ENCODE peak calls at places on chromosomes 1 and 21, in eight cellular contexts. T is tibial artery; W is 8988T; Z is activated CD8-positive, alpha-beta T cell treated with anti-CD3 and anti-CD28 coated beads for 36 hours; L is glutamatergic neuron; F is GM18507; G is AG08396; A is uterus. B is an unnamed sample.

GRCh38 chr1:113396585-113396984 is 6.3 kb downstream of the MAGI3 start:
- DNase-seq in T (no peak), A (no peak), W (no peak), G (peak), F (no peak), Z (no peak), L (no peak), B (no peak)

GRCh38 chr21:41953249-41953830 is 478 bp downstream of the C2CD2 start:
- DNase-seq in F (no peak), Z (no peak), A (no peak), T (no peak), L (peak), G (peak), W (peak), B (no peak)

GRCh38 chr1:75203415-75204277 is 69.5 kb downstream of the LHX8 start:
- DNase-seq in L (no peak), F (no peak), Z (peak), G (peak), W (peak), A (no peak), T (no peak), B (no peak)

GRCh38 chr1:77063118-77063517 is 156.1 kb downstream of the PIGK start:
- DNase-seq in T (no peak), F (no peak), G (no peak), Z (no peak), L (no peak), W (no peak), A (no peak), B (no peak)

GRCh38 chr1:56819393-56819899 is at the start of gene FYB2:
- DNase-seq in L (no peak), W (no peak), G (no peak), T (no peak), Z (no peak), A (no peak), F (no peak), B (no peak)

GRCh38 chr1:118960567-118961136 is 27.5 kb downstream of the TBX15 start:
- DNase-seq in A (no peak), L (no peak), T (peak), Z (no peak), G (no peak), F (no peak), W (no peak), B (no peak)

GRCh38 chr1:67162954-67163353 is 3.3 kb upstream of the IL23R start:
- DNase-seq in G (no peak), L (no peak), A (no peak), T (no peak), F (no peak), W (no peak), Z (peak), B (no peak)

GRCh38 chr1:231861541-231862481 is 235.2 kb downstream of the DISC1 start:
- DNase-seq in T (no peak), W (no peak), F (no peak), Z (no peak), G (no peak), A (no peak), L (no peak), B (no peak)

GRCh38 chr1:23664837-23665795 is 26.5 kb upstream of the RPL11 start:
- DNase-seq in Z (peak), T (no peak), F (no peak), L (no peak), W (no peak), A (no peak), G (peak), B (no peak)

GRCh38 chr21:15276243-15276642 is 211.4 kb upstream of the NRIP1 start:
- DNase-seq in Z (no peak), T (no peak), W (no peak), F (no peak), L (no peak), G (no peak), A (no peak), B (no peak)

GRCh38 chr1:44650159-44650831 is 24.0 kb downstream of the TMEM53 start:
- DNase-seq in T (no peak), G (no peak), L (peak), W (no peak), Z (no peak), A (no peak), F (no peak), B (no peak)

GRCh38 chr1:179253286-179253972 is 24.0 kb upstream of the ABL2 start:
- DNase-seq in G (no peak), F (no peak), W (no peak), Z (no peak), L (no peak), A (no peak), T (no peak), B (no peak)

GRCh38 chr1:160453443-160453842 is 53.1 kb downstream of the VANGL2 start:
- DNase-seq in Z (no peak), G (no peak), L (no peak), A (no peak), F (no peak), T (no peak), W (no peak), B (no peak)

GRCh38 chr1:64538389-64538788 is 68.5 kb downstream of the CACHD1 start:
- DNase-seq in W (no peak), L (no peak), A (no peak), T (no peak), G (no peak), Z (no peak), F (no peak), B (no peak)

GRCh38 chr1:1200876-1201810 is 5.2 kb downstream of the TNFRSF18 start:
- DNase-seq in A (peak), G (peak), T (no peak), F (peak), W (no peak), Z (peak), L (peak), B (peak)

GRCh38 chr1:43620956-43621355 is 29.0 kb upstream of the KDM4A start:
- DNase-seq in A (no peak), T (no peak), L (no peak), Z (no peak), G (no peak), F (no peak), W (no peak), B (no peak)

GRCh38 chr1:231045318-231045717 is 5.3 kb upstream of the FAM89A start:
- DNase-seq in F (no peak), Z (no peak), G (no peak), W (no peak), A (no peak), T (no peak), L (no peak), B (no peak)

GRCh38 chr1:111454859-111455641 is 5.8 kb downstream of the ATP5PB start:
- DNase-seq in W (no peak), F (no peak), A (no peak), G (no peak), L (no peak), Z (peak), T (no peak), B (no peak)

GRCh38 chr1:172246521-172247390 is 173.7 kb upstream of the C1orf105 start:
- DNase-seq in L (no peak), W (no peak), G (no peak), F (no peak), Z (no peak), T (no peak), A (no peak), B (no peak)

GRCh38 chr1:89698020-89698560 is 65.2 kb downstream of the LRRC8C start:
- DNase-seq in T (no peak), F (no peak), W (no peak), L (no peak), Z (no peak), A (no peak), G (no peak), B (no peak)

GRCh38 chr1:182174202-182174855 is 112.8 kb upstream of the ZNF648 start:
- DNase-seq in F (no peak), A (peak), L (no peak), Z (no peak), G (no peak), T (no peak), W (no peak), B (no peak)

B was measured in T-helper 17 cell.